ENCODE peak calls at places on chromosomes 12 and 14, in six cellular contexts. One of them, this sample, is unnamed.

GRCh38 chr12:116539905-116540482 is 19.2 kb upstream of the MAP1LC3B2 start:
- DNase-seq in MM.1S: no peak
- DNase-seq in SK-N-SH: peak; percentile 67
- DNase-seq in HCT116: no peak
- DNase-seq in neural progenitor cell: peak; percentile 93
- DNase-seq in PC-3: peak; percentile 55
- DNase-seq in this sample: peak; percentile 80

GRCh38 chr12:57779736-57780135 is 2.9 kb upstream of the TSFM start:
- DNase-seq in MM.1S: no peak
- DNase-seq in SK-N-SH: no peak
- DNase-seq in HCT116: no peak
- DNase-seq in neural progenitor cell: no peak
- DNase-seq in PC-3: no peak
- DNase-seq in this sample: no peak

GRCh38 chr14:91261115-91261514 is 16.6 kb upstream of the GPR68 start:
- DNase-seq in MM.1S: no peak
- DNase-seq in SK-N-SH: no peak
- DNase-seq in HCT116: no peak
- DNase-seq in neural progenitor cell: no peak
- DNase-seq in PC-3: no peak
- DNase-seq in this sample: no peak

GRCh38 chr14:94963051-94963450 is 193.1 kb upstream of the GSC start:
- DNase-seq in MM.1S: no peak
- DNase-seq in SK-N-SH: no peak
- DNase-seq in HCT116: no peak
- DNase-seq in neural progenitor cell: no peak
- DNase-seq in PC-3: no peak
- DNase-seq in this sample: no peak

GRCh38 chr14:28163261-28163660 is 603.3 kb upstream of the FOXG1 start:
- DNase-seq in MM.1S: no peak
- DNase-seq in SK-N-SH: no peak
- DNase-seq in HCT116: no peak
- DNase-seq in neural progenitor cell: no peak
- DNase-seq in PC-3: no peak
- DNase-seq in this sample: no peak

GRCh38 chr12:1562813-1563412 is 31.5 kb downstream of the FBXL14 start:
- DNase-seq in MM.1S: no peak
- DNase-seq in SK-N-SH: no peak
- DNase-seq in HCT116: no peak
- DNase-seq in neural progenitor cell: no peak
- DNase-seq in PC-3: no peak
- DNase-seq in this sample: no peak

GRCh38 chr12:14561677-14562076 is 6.0 kb downstream of the PLBD1 start:
- DNase-seq in MM.1S: no peak
- DNase-seq in SK-N-SH: no peak
- DNase-seq in HCT116: no peak
- DNase-seq in neural progenitor cell: no peak
- DNase-seq in PC-3: no peak
- DNase-seq in this sample: no peak

GRCh38 chr12:41151789-41152188 is 36.3 kb upstream of the PDZRN4 start:
- DNase-seq in MM.1S: no peak
- DNase-seq in SK-N-SH: no peak
- DNase-seq in HCT116: no peak
- DNase-seq in neural progenitor cell: no peak
- DNase-seq in PC-3: peak; percentile 61
- DNase-seq in this sample: peak; percentile 1

GRCh38 chr14:53915364-53916014 is 41.1 kb downstream of the BMP4 start:
- DNase-seq in MM.1S: no peak
- DNase-seq in SK-N-SH: no peak
- DNase-seq in HCT116: no peak
- DNase-seq in neural progenitor cell: no peak
- DNase-seq in PC-3: no peak
- DNase-seq in this sample: no peak

GRCh38 chr14:92549853-92550244 is 36.3 kb downstream of the RIN3 start:
- DNase-seq in MM.1S: no peak
- DNase-seq in SK-N-SH: no peak
- DNase-seq in HCT116: no peak
- DNase-seq in neural progenitor cell: no peak
- DNase-seq in PC-3: no peak
- DNase-seq in this sample: peak; percentile 78

GRCh38 chr14:88895116-88895515 is 70.7 kb downstream of the TTC8 start:
- DNase-seq in MM.1S: no peak
- DNase-seq in SK-N-SH: no peak
- DNase-seq in HCT116: no peak
- DNase-seq in neural progenitor cell: no peak
- DNase-seq in PC-3: peak; percentile 92
- DNase-seq in this sample: peak; percentile 68

GRCh38 chr12:25714219-25714984 is 161.3 kb upstream of the LMNTD1 start:
- DNase-seq in MM.1S: no peak
- DNase-seq in SK-N-SH: no peak
- DNase-seq in HCT116: no peak
- DNase-seq in neural progenitor cell: no peak
- DNase-seq in PC-3: no peak
- DNase-seq in this sample: peak; percentile 57

GRCh38 chr12:7091660-7092228 is 501 bp downstream of the C1R start:
- DNase-seq in MM.1S: no peak
- DNase-seq in SK-N-SH: no peak
- DNase-seq in HCT116: no peak
- DNase-seq in neural progenitor cell: no peak
- DNase-seq in PC-3: no peak
- DNase-seq in this sample: peak; percentile 43

GRCh38 chr12:49331360-49332222 is 5.4 kb downstream of the C1QL4 start:
- DNase-seq in MM.1S: no peak
- DNase-seq in SK-N-SH: peak; percentile 81
- DNase-seq in HCT116: peak; percentile 43
- DNase-seq in neural progenitor cell: peak; percentile 85
- DNase-seq in PC-3: peak; percentile 66
- DNase-seq in this sample: peak; percentile 85

GRCh38 chr14:93527076-93527692 is 96.4 kb downstream of the UNC79 start:
- DNase-seq in MM.1S: no peak
- DNase-seq in SK-N-SH: no peak
- DNase-seq in HCT116: no peak
- DNase-seq in neural progenitor cell: no peak
- DNase-seq in PC-3: peak; percentile 9
- DNase-seq in this sample: peak; percentile 75

GRCh38 chr14:81435578-81436295 is 35.6 kb upstream of the STON2 start:
- DNase-seq in MM.1S: peak; percentile 21
- DNase-seq in SK-N-SH: peak; percentile 85
- DNase-seq in HCT116: no peak
- DNase-seq in neural progenitor cell: peak; percentile 88
- DNase-seq in PC-3: peak; percentile 57
- DNase-seq in this sample: peak; percentile 50

GRCh38 chr14:105413542-105413886 is 6.1 kb upstream of the MTA1 start:
- DNase-seq in MM.1S: no peak
- DNase-seq in SK-N-SH: no peak
- DNase-seq in HCT116: no peak
- DNase-seq in neural progenitor cell: no peak
- DNase-seq in PC-3: no peak
- DNase-seq in this sample: no peak

GRCh38 chr14:35879654-35880249 is 53.6 kb downstream of the BRMS1L start:
- DNase-seq in MM.1S: no peak
- DNase-seq in SK-N-SH: peak; percentile 39
- DNase-seq in HCT116: peak; percentile 18
- DNase-seq in neural progenitor cell: peak; percentile 18
- DNase-seq in PC-3: peak; percentile 60
- DNase-seq in this sample: peak; percentile 50

GRCh38 chr12:9331218-9331626 is 123.0 kb upstream of the PZP start:
- DNase-seq in MM.1S: peak; percentile 59
- DNase-seq in SK-N-SH: peak; percentile 72
- DNase-seq in HCT116: peak; percentile 21
- DNase-seq in neural progenitor cell: peak; percentile 71
- DNase-seq in PC-3: peak; percentile 59
- DNase-seq in this sample: peak; percentile 63

GRCh38 chr14:88682495-88683114 is 110.1 kb downstream of the EML5 start:
- DNase-seq in MM.1S: no peak
- DNase-seq in SK-N-SH: peak; percentile 65
- DNase-seq in HCT116: no peak
- DNase-seq in neural progenitor cell: peak; percentile 4
- DNase-seq in PC-3: no peak
- DNase-seq in this sample: no peak

GRCh38 chr12:132305991-132306884 is 23.2 kb downstream of the GALNT9 start:
- DNase-seq in MM.1S: no peak
- DNase-seq in SK-N-SH: no peak
- DNase-seq in HCT116: no peak
- DNase-seq in neural progenitor cell: no peak
- DNase-seq in PC-3: no peak
- DNase-seq in this sample: no peak

GRCh38 chr12:132305560-132305966 is 23.8 kb downstream of the GALNT9 start:
- DNase-seq in MM.1S: no peak
- DNase-seq in SK-N-SH: no peak
- DNase-seq in HCT116: no peak
- DNase-seq in neural progenitor cell: no peak
- DNase-seq in PC-3: no peak
- DNase-seq in this sample: no peak

GRCh38 chr12:132302466-132303358 is 26.7 kb downstream of the GALNT9 start:
- DNase-seq in MM.1S: no peak
- DNase-seq in SK-N-SH: no peak
- DNase-seq in HCT116: no peak
- DNase-seq in neural progenitor cell: no peak
- DNase-seq in PC-3: no peak
- DNase-seq in this sample: no peak

GRCh38 chr12:132296063-132296462 is 33.3 kb downstream of the GALNT9 start:
- DNase-seq in MM.1S: no peak
- DNase-seq in SK-N-SH: no peak
- DNase-seq in HCT116: no peak
- DNase-seq in neural progenitor cell: no peak
- DNase-seq in PC-3: no peak
- DNase-seq in this sample: no peak

GRCh38 chr12:132300789-132301722 is 28.3 kb downstream of the GALNT9 start:
- DNase-seq in MM.1S: no peak
- DNase-seq in SK-N-SH: no peak
- DNase-seq in HCT116: no peak
- DNase-seq in neural progenitor cell: no peak
- DNase-seq in PC-3: no peak
- DNase-seq in this sample: no peak
- TF ChIP-seq EZH2phosphoT487 in MM.1S: no peak
- TF ChIP-seq EZH2phosphoT487 in SK-N-SH: no peak
- TF ChIP-seq EZH2phosphoT487 in HCT116: no peak
- TF ChIP-seq EZH2phosphoT487 in neural progenitor cell: no peak
- TF ChIP-seq EZH2phosphoT487 in PC-3: no peak
- TF ChIP-seq EZH2phosphoT487 in this sample: no peak

GRCh38 chr14:99248761-99249171 is 23.2 kb downstream of the BCL11B start:
- DNase-seq in MM.1S: no peak
- DNase-seq in SK-N-SH: no peak
- DNase-seq in HCT116: no peak
- DNase-seq in neural progenitor cell: no peak
- DNase-seq in PC-3: no peak
- DNase-seq in this sample: no peak

GRCh38 chr14:99245541-99246511 is 26.2 kb downstream of the BCL11B start:
- DNase-seq in MM.1S: no peak
- DNase-seq in SK-N-SH: no peak
- DNase-seq in HCT116: no peak
- DNase-seq in neural progenitor cell: peak; percentile 88
- DNase-seq in PC-3: no peak
- DNase-seq in this sample: no peak

GRCh38 chr14:99246536-99247083 is 25.4 kb downstream of the BCL11B start:
- DNase-seq in MM.1S: no peak
- DNase-seq in SK-N-SH: no peak
- DNase-seq in HCT116: no peak
- DNase-seq in neural progenitor cell: peak; percentile 51
- DNase-seq in PC-3: no peak
- DNase-seq in this sample: no peak

GRCh38 chr14:99247772-99248171 is 24.2 kb downstream of the BCL11B start:
- DNase-seq in MM.1S: no peak
- DNase-seq in SK-N-SH: no peak
- DNase-seq in HCT116: no peak
- DNase-seq in neural progenitor cell: no peak
- DNase-seq in PC-3: no peak
- DNase-seq in this sample: no peak

DNA sequence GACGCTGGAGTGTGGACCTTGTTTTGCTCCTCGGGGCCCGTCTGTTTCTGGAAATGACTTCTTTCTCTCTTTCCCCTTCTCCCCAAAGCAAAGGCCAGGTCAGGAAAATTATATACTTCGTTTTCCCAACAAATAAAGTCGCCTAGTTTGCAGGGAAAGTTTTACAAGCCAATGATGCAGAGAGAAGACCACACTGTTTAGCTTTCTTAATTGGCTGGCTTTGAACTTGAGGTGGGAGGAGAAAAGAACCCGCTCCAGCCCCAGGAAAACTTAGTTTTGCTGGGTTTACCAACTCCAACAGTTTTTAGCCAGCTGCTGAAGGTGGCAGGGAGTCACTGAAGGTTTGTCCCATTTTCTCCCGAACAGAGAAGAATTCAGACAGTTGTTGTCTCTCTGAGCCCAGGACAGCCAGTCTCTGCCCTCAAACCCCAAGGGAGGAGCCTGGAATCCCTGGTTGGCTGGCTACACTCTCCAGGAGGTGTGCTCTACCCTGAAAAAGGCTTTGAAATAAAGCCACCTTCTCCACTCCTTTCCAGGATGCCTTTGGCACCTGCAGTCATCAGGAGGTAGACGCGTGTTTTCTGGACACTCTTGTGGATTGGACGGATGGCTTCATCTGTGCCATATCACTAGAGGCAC is 24.8 kb downstream of the BCL11B start:
- DNase-seq in MM.1S: no peak
- DNase-seq in SK-N-SH: no peak
- DNase-seq in HCT116: no peak
- DNase-seq in neural progenitor cell: no peak
- DNase-seq in PC-3: no peak
- DNase-seq in this sample: no peak
- H3K9ac ChIP-seq in MM.1S: no peak overlapping the region
- H3K9ac ChIP-seq in SK-N-SH: no peak overlapping the region
- H3K9ac ChIP-seq in HCT116: no peak overlapping the region
- H3K9ac ChIP-seq in neural progenitor cell: no peak overlapping the region
- H3K9ac ChIP-seq in PC-3: no peak overlapping the region
- H3K9ac ChIP-seq in this sample: no peak overlapping the region

GRCh38 chr14:50541159-50541567 is 8.8 kb upstream of the MAP4K5 start:
- DNase-seq in MM.1S: no peak
- DNase-seq in SK-N-SH: no peak
- DNase-seq in HCT116: no peak
- DNase-seq in neural progenitor cell: no peak
- DNase-seq in PC-3: no peak
- DNase-seq in this sample: no peak

GRCh38 chr14:50550294-50550693 is 9.7 kb upstream of the ATL1 start:
- DNase-seq in MM.1S: no peak
- DNase-seq in SK-N-SH: no peak
- DNase-seq in HCT116: no peak
- DNase-seq in neural progenitor cell: no peak
- DNase-seq in PC-3: peak; percentile 16
- DNase-seq in this sample: no peak

GRCh38 chr14:50542941-50543418 is 10.6 kb upstream of the MAP4K5 start:
- DNase-seq in MM.1S: peak; percentile 47
- DNase-seq in SK-N-SH: peak; percentile 51
- DNase-seq in HCT116: peak; percentile 51
- DNase-seq in neural progenitor cell: peak; percentile 66
- DNase-seq in PC-3: peak; percentile 87
- DNase-seq in this sample: peak; percentile 75

GRCh38 chr14:50544911-50545310 is 12.5 kb upstream of the MAP4K5 start:
- DNase-seq in MM.1S: no peak
- DNase-seq in SK-N-SH: no peak
- DNase-seq in HCT116: no peak
- DNase-seq in neural progenitor cell: no peak
- DNase-seq in PC-3: no peak
- DNase-seq in this sample: no peak

GRCh38 chr14:50545618-50546017 is 13.2 kb upstream of the MAP4K5 start:
- DNase-seq in MM.1S: no peak
- DNase-seq in SK-N-SH: no peak
- DNase-seq in HCT116: no peak
- DNase-seq in neural progenitor cell: no peak
- DNase-seq in PC-3: peak; percentile 67
- DNase-seq in this sample: no peak
- TF ChIP-seq EZH2phosphoT487 in MM.1S: no peak
- TF ChIP-seq EZH2phosphoT487 in SK-N-SH: no peak
- TF ChIP-seq EZH2phosphoT487 in HCT116: no peak
- TF ChIP-seq EZH2phosphoT487 in neural progenitor cell: no peak
- TF ChIP-seq EZH2phosphoT487 in PC-3: no peak
- TF ChIP-seq EZH2phosphoT487 in this sample: no peak

GRCh38 chr14:70416322-70416716 is 571 bp downstream of the SYNJ2BP start:
- DNase-seq in MM.1S: no peak
- DNase-seq in SK-N-SH: peak; percentile 38
- DNase-seq in HCT116: no peak
- DNase-seq in neural progenitor cell: no peak
- DNase-seq in PC-3: peak; percentile 25
- DNase-seq in this sample: peak; percentile 58
- H3K9ac ChIP-seq in MM.1S: peak overlapping the region; percentile 32
- H3K9ac ChIP-seq in SK-N-SH: peak overlapping the region; percentile 74
- H3K9ac ChIP-seq in HCT116: peak overlapping the region; percentile 68
- H3K9ac ChIP-seq in neural progenitor cell: peak overlapping the region; percentile 27
- H3K9ac ChIP-seq in PC-3: peak overlapping the region; percentile 65
- H3K9ac ChIP-seq in this sample: peak overlapping the region; percentile 88